ENCODE peak calls at places on chromosomes 6 and 20, in eight cellular contexts. A is WTC11, L is neural crest cell, N is psoas muscle, J is fibroblast of lung, T is BJ, P is endothelial cell, F is NB4. O is an unnamed sample.

GRCh38 chr20:20360464-20360863 is 7.4 kb upstream of the INSM1 start:
- DNase-seq in A (peak; percentile 45), L (peak; percentile 41), N (no peak), J (peak; percentile 53), T (peak; percentile 5), P (peak; percentile 62), F (peak; percentile 70), O (peak; percentile 87)

GRCh38 chr20:59207742-59208357 is 44.2 kb downstream of the ZNF831 start:
- DNase-seq in A (peak; percentile 86), L (peak; percentile 28), N (peak; percentile 67), J (no peak), T (no peak), P (peak; percentile 77), F (peak; percentile 78), O (no peak)

GRCh38 chr6:134703206-134703605 is 246.7 kb downstream of the ALDH8A1 start:
- DNase-seq in A (no peak), L (no peak), N (no peak), J (no peak), T (no peak), P (no peak), F (no peak), O (no peak)

GRCh38 chr6:26055670-26056582 is 31.3 kb upstream of the HFE start:
- DNase-seq in A (peak; percentile 77), L (peak; percentile 77), N (peak; percentile 95), J (peak; percentile 78), T (peak; percentile 71), P (peak; percentile 76), F (peak; percentile 96), O (peak; percentile 91)

GRCh38 chr6:137046871-137047412 is 2.2 kb upstream of the IL20RA start:
- DNase-seq in A (no peak), L (no peak), N (no peak), J (no peak), T (no peak), P (no peak), F (no peak), O (peak; percentile 3)

GRCh38 chr6:1586256-1586655 is 23.5 kb upstream of the FOXC1 start:
- DNase-seq in A (no peak), L (no peak), N (no peak), J (no peak), T (no peak), P (no peak), F (no peak), O (no peak)

GRCh38 chr6:148251891-148252290 is 90.7 kb upstream of the SASH1 start:
- DNase-seq in A (no peak), L (no peak), N (no peak), J (no peak), T (no peak), P (no peak), F (no peak), O (no peak)

GRCh38 chr6:86936834-86937218 is 502 bp upstream of the HTR1E start:
- DNase-seq in A (peak; percentile 91), L (no peak), N (no peak), J (no peak), T (no peak), P (no peak), F (no peak), O (no peak)

GRCh38 chr6:133553652-133554051 is 312.5 kb downstream of the EYA4 start:
- DNase-seq in A (peak; percentile 37), L (peak; percentile 45), N (no peak), J (peak; percentile 56), T (no peak), P (peak; percentile 43), F (peak; percentile 57), O (peak; percentile 81)

GRCh38 chr20:45368221-45368980 is 5.4 kb downstream of the SYS1 start:
- DNase-seq in A (no peak), L (no peak), N (no peak), J (no peak), T (no peak), P (no peak), F (peak; percentile 86), O (no peak)

GRCh38 chr6:107769053-107769658 is 55.0 kb downstream of the SCML4 start:
- DNase-seq in A (no peak), L (no peak), N (no peak), J (no peak), T (no peak), P (no peak), F (no peak), O (no peak)

GRCh38 chr6:70734381-70734780 is 66.7 kb downstream of the SMAP1 start:
- DNase-seq in A (no peak), L (no peak), N (no peak), J (no peak), T (no peak), P (no peak), F (no peak), O (no peak)

GRCh38 chr20:31987744-31988143 is 19.8 kb downstream of the XKR7 start:
- DNase-seq in A (no peak), L (no peak), N (no peak), J (no peak), T (no peak), P (no peak), F (no peak), O (no peak)

GRCh38 chr20:61884571-61885389 is 180.9 kb downstream of the TAF4 start:
- DNase-seq in A (no peak), L (no peak), N (no peak), J (no peak), T (no peak), P (no peak), F (peak; percentile 27), O (no peak)

GRCh38 chr6:39113788-39114187 is 1.2 kb downstream of the SAYSD1 start:
- DNase-seq in A (no peak), L (no peak), N (no peak), J (no peak), T (no peak), P (no peak), F (no peak), O (no peak)

GRCh38 chr6:39111280-39111679 is 3.7 kb downstream of the SAYSD1 start:
- DNase-seq in A (no peak), L (no peak), N (no peak), J (no peak), T (no peak), P (no peak), F (no peak), O (no peak)

GRCh38 chr6:39118921-39119320 is 3.9 kb upstream of the SAYSD1 start:
- DNase-seq in A (no peak), L (no peak), N (no peak), J (no peak), T (no peak), P (no peak), F (no peak), O (no peak)

GRCh38 chr6:39114395-39114706 is 635 bp downstream of the SAYSD1 start:
- DNase-seq in A (no peak), L (no peak), N (no peak), J (no peak), T (no peak), P (no peak), F (no peak), O (no peak)

GRCh38 chr6:39114707-39115599 is at the start of gene SAYSD1:
- DNase-seq in A (peak; percentile 92), L (peak; percentile 90), N (peak; percentile 96), J (peak; percentile 92), T (peak; percentile 47), P (peak; percentile 95), F (peak; percentile 98), O (peak; percentile 97)
- TF ChIP-seq CTCF in A (no peak), L (no peak), N (no peak), J (no peak), T (no peak), P (no peak), F (no peak), O (no peak)

GRCh38 chr20:41178904-41179432 is 41.6 kb downstream of the PLCG1 start:
- DNase-seq in A (peak; percentile 9), L (no peak), N (no peak), J (peak; percentile 18), T (no peak), P (no peak), F (no peak), O (no peak)
- TF ChIP-seq CTCF in A (no peak), L (no peak), N (no peak), J (no peak), T (no peak), P (no peak), F (no peak), O (no peak)

GRCh38 chr6:38806271-38806670 is 91.2 kb downstream of the DNAH8 start:
- DNase-seq in A (no peak), L (no peak), N (no peak), J (no peak), T (no peak), P (no peak), F (no peak), O (no peak)

GRCh38 chr6:38805682-38806081 is 90.6 kb downstream of the DNAH8 start:
- DNase-seq in A (no peak), L (no peak), N (no peak), J (no peak), T (no peak), P (no peak), F (no peak), O (no peak)

GRCh38 chr6:38806833-38807232 is 91.7 kb downstream of the DNAH8 start:
- DNase-seq in A (no peak), L (no peak), N (no peak), J (no peak), T (no peak), P (no peak), F (no peak), O (no peak)

GRCh38 chr6:38805127-38805655 is 90.1 kb downstream of the DNAH8 start:
- DNase-seq in A (no peak), L (no peak), N (no peak), J (no peak), T (no peak), P (no peak), F (no peak), O (no peak)

DNA sequence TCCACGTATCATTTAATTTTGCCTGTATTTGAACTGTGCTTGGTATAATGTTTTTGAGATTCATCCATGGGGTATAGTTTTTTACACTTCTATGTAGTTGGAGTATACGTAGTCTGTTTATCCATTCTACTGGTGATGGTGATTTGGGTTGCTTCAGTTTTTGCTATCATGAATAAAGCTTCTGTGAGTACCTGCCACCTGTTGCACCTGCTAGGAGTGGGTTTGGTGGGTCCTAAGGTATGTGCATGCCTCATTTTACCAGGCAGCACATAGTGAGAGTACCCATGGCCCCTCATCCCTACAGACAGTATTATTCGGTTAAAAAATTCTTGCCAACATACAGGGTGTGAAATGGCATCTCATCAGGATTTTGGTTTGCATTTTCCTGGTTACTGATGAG is 92.9 kb downstream of the DNAH8 start:
- DNase-seq in A (no peak), L (no peak), N (no peak), J (no peak), T (no peak), P (no peak), F (no peak), O (no peak)
- TF ChIP-seq CTCF in A (no peak), L (no peak), N (no peak), J (no peak), T (no peak), P (no peak), F (no peak), O (no peak)

GRCh38 chr6:106099235-106099537 is 13.1 kb downstream of the PRDM1 start:
- DNase-seq in A (no peak), L (no peak), N (no peak), J (no peak), T (no peak), P (no peak), F (no peak), O (peak; percentile 35)
- TF ChIP-seq CTCF in A (no peak), L (no peak), N (no peak), J (no peak), T (no peak), P (no peak), F (no peak), O (no peak)

O was measured in foreskin fibroblast.